ENCODE peak calls at places on chromosomes 6 and 20, in six cellular contexts. One of them, this sample, is unnamed.

GRCh38 chr6:132734694-132735236 is 20.9 kb upstream of the VNN1 start:
- DNase-seq in NCI-H226: no peak
- DNase-seq in NCI-H460: peak; percentile 71
- DNase-seq in GM20000: no peak
- DNase-seq in fibroblast of the aortic adventitia: peak; percentile 25
- DNase-seq in GDM1: peak; percentile 27
- DNase-seq in this sample: no peak

GRCh38 chr6:149314325-149314724 is 3.2 kb upstream of the TAB2 start:
- DNase-seq in GM20000: no peak
- DNase-seq in GDM1: no peak
- DNase-seq in NCI-H226: no peak
- DNase-seq in fibroblast of the aortic adventitia: no peak
- DNase-seq in NCI-H460: no peak
- DNase-seq in this sample: no peak

GRCh38 chr6:16803294-16804006 is 42.2 kb upstream of the ATXN1 start:
- DNase-seq in GDM1: no peak
- DNase-seq in NCI-H460: no peak
- DNase-seq in GM20000: no peak
- DNase-seq in NCI-H226: no peak
- DNase-seq in fibroblast of the aortic adventitia: peak; percentile 53
- DNase-seq in this sample: no peak

GRCh38 chr6:17994019-17994418 is 6.6 kb upstream of the KIF13A start:
- DNase-seq in GM20000: no peak
- DNase-seq in GDM1: no peak
- DNase-seq in NCI-H226: no peak
- DNase-seq in NCI-H460: no peak
- DNase-seq in fibroblast of the aortic adventitia: peak; percentile 59
- DNase-seq in this sample: no peak

GRCh38 chr6:85580878-85581267 is 12.8 kb downstream of the SNX14 start:
- DNase-seq in GDM1: no peak
- DNase-seq in NCI-H226: peak; percentile 43
- DNase-seq in GM20000: no peak
- DNase-seq in NCI-H460: no peak
- DNase-seq in fibroblast of the aortic adventitia: peak; percentile 45
- DNase-seq in this sample: no peak

GRCh38 chr6:37576336-37576737 is 76.6 kb upstream of the CCDC167 start:
- DNase-seq in GDM1: no peak
- DNase-seq in GM20000: no peak
- DNase-seq in NCI-H226: peak; percentile 32
- DNase-seq in NCI-H460: no peak
- DNase-seq in fibroblast of the aortic adventitia: no peak
- DNase-seq in this sample: peak; percentile 81

GRCh38 chr20:3181270-3181669 is 7.9 kb upstream of the LZTS3 start:
- DNase-seq in GDM1: no peak
- DNase-seq in fibroblast of the aortic adventitia: peak; percentile 6
- DNase-seq in NCI-H226: no peak
- DNase-seq in NCI-H460: no peak
- DNase-seq in GM20000: no peak
- DNase-seq in this sample: no peak

GRCh38 chr6:27468334-27468733 is 4.6 kb downstream of the ZNF184 start:
- DNase-seq in NCI-H460: no peak
- DNase-seq in GDM1: no peak
- DNase-seq in GM20000: no peak
- DNase-seq in fibroblast of the aortic adventitia: peak; percentile 20
- DNase-seq in NCI-H226: no peak
- DNase-seq in this sample: no peak

GRCh38 chr20:31595654-31596411 is 9.3 kb upstream of the ID1 start:
- DNase-seq in GM20000: no peak
- DNase-seq in fibroblast of the aortic adventitia: peak; percentile 96
- DNase-seq in NCI-H226: peak; percentile 18
- DNase-seq in GDM1: no peak
- DNase-seq in NCI-H460: no peak
- DNase-seq in this sample: peak; percentile 88

GRCh38 chr6:83908813-83909212 is 49.3 kb downstream of the CYB5R4 start:
- DNase-seq in GM20000: no peak
- DNase-seq in fibroblast of the aortic adventitia: peak; percentile 5
- DNase-seq in NCI-H460: no peak
- DNase-seq in NCI-H226: peak; percentile 78
- DNase-seq in GDM1: no peak
- DNase-seq in this sample: no peak